ENCODE peak calls at places on chromosomes 1 and 21, in six cellular contexts. I is GM12892; F is GM23338; K is MCF 10A; T is stimulated activated CD4-positive, alpha-beta T cell treated with anti-CD3 and anti-CD28 coated beads, Interleukin-1b, Interleukin-23, amount 100 ng/mL, for 1 hour; E is effector CD4-positive, alpha-beta T cell. P is an unnamed sample.

GRCh38 chr1:48674641-48675040 is 102.0 kb downstream of the BEND5 start:
- DNase-seq in F (no peak), I (no peak), K (peak; percentile 68), E (no peak), T (no peak), P (no peak)

GRCh38 chr1:59057801-59058200 is 239.1 kb upstream of the FGGY start:
- DNase-seq in T (no peak), E (no peak), K (no peak), F (no peak), I (no peak), P (no peak)

GRCh38 chr1:160996195-160996594 is 24.8 kb downstream of the F11R start:
- DNase-seq in F (no peak), K (peak; percentile 70), E (no peak), I (no peak), T (no peak), P (no peak)

GRCh38 chr1:111571987-111572386 is 47.6 kb upstream of the RAP1A start:
- DNase-seq in K (peak; percentile 20), T (no peak), F (peak; percentile 22), I (no peak), E (no peak), P (no peak)

GRCh38 chr1:199954701-199955100 is 72.8 kb upstream of the NR5A2 start:
- DNase-seq in F (peak; percentile 85), K (peak; percentile 15), E (no peak), T (no peak), I (no peak), P (no peak)

GRCh38 chr1:162627662-162628296 is 4.5 kb upstream of the DDR2 start:
- DNase-seq in F (peak; percentile 70), E (no peak), T (no peak), I (no peak), K (peak; percentile 71), P (no peak)

GRCh38 chr1:8082945-8083344 is 56.8 kb upstream of the ERRFI1 start:
- DNase-seq in I (no peak), F (no peak), K (peak; percentile 53), E (no peak), T (no peak), P (no peak)

GRCh38 chr1:162159515-162159914 is 90.0 kb downstream of the NOS1AP start:
- DNase-seq in F (no peak), T (no peak), K (peak; percentile 48), E (no peak), I (no peak), P (no peak)

GRCh38 chr1:167230437-167230836 is 9.8 kb downstream of the POU2F1 start:
- DNase-seq in K (no peak), T (no peak), E (no peak), F (no peak), I (no peak), P (no peak)

GRCh38 chr1:51549901-51550300 is 30.8 kb upstream of the EPS15 start:
- DNase-seq in F (no peak), E (no peak), T (no peak), I (no peak), K (no peak), P (no peak)

GRCh38 chr1:163071381-163072255 is 2.5 kb downstream of the RGS4 start:
- DNase-seq in I (peak; percentile 6), T (peak; percentile 4), K (peak; percentile 90), E (no peak), F (peak; percentile 82), P (no peak)

GRCh38 chr1:73218995-73219546 is 936.7 kb upstream of the NEGR1 start:
- DNase-seq in E (no peak), T (no peak), K (no peak), I (no peak), F (no peak), P (no peak)

GRCh38 chr21:35153671-35154070 is 104.6 kb upstream of the RUNX1 start:
- DNase-seq in T (no peak), I (no peak), E (no peak), F (no peak), K (no peak), P (no peak)

GRCh38 chr1:31803610-31804009 is 12.2 kb downstream of the SPOCD1 start:
- DNase-seq in T (no peak), E (no peak), F (no peak), K (no peak), I (no peak), P (no peak)

GRCh38 chr21:37636152-37636860 is 269.7 kb downstream of the DYRK1A start:
- DNase-seq in K (peak; percentile 59), E (no peak), F (no peak), I (no peak), T (no peak), P (no peak)

GRCh38 chr21:37914211-37914900 is 1.9 kb downstream of the KCNJ6 start:
- DNase-seq in E (no peak), I (no peak), F (peak; percentile 85), K (peak; percentile 30), T (peak; percentile 1), P (no peak)

GRCh38 chr1:202405928-202406327 is 57.4 kb downstream of the PPP1R12B start:
- DNase-seq in I (no peak), E (no peak), T (no peak), K (no peak), F (no peak), P (no peak)

GRCh38 chr1:7589774-7590425 is 181.2 kb upstream of the VAMP3 start:
- DNase-seq in K (no peak), T (no peak), I (no peak), F (no peak), E (no peak), P (no peak)

GRCh38 chr1:94039514-94039870 is 81.5 kb downstream of the ABCA4 start:
- DNase-seq in E (peak; percentile 32), I (no peak), K (peak; percentile 80), F (peak; percentile 96), T (peak; percentile 23), P (peak; percentile 83)

GRCh38 chr1:195738971-195739650 is 869.1 kb downstream of the KCNT2 start:
- DNase-seq in F (no peak), I (no peak), T (no peak), K (no peak), E (no peak), P (no peak)

GRCh38 chr1:205963352-205963751 is 20.1 kb upstream of the SLC26A9 start:
- DNase-seq in E (no peak), T (no peak), F (no peak), I (no peak), K (peak; percentile 100), P (peak; percentile 1)